ENCODE peak calls at places on chromosomes 6 and 20, in seven cellular contexts. K is H1, V is neuronal stem cell, X is H9, W is mesenchymal stem cell, H is IMR-90, D is trophoblast cell. P is an unnamed sample.

GRCh38 chr20:35248641-35249475 is 22.4 kb downstream of the MMP24 start:
- DNase-seq in K (no peak), V (no peak), X (no peak), W (no peak), H (no peak), D (peak; percentile 58), P (no peak)

GRCh38 chr6:107171513-107171912 is 56.2 kb upstream of the BEND3 start:
- DNase-seq in K (no peak), V (no peak), X (no peak), W (no peak), H (no peak), D (no peak), P (no peak)

GRCh38 chr6:83517500-83517899 is 5.2 kb downstream of the PRSS35 start:
- DNase-seq in K (no peak), V (no peak), X (peak; percentile 30), W (no peak), H (no peak), D (no peak), P (peak; percentile 29)

GRCh38 chr20:6848041-6848440 is 80.6 kb downstream of the BMP2 start:
- DNase-seq in K (no peak), V (no peak), X (no peak), W (no peak), H (no peak), D (no peak), P (peak; percentile 92)

GRCh38 chr6:130482645-130483390 is 117.0 kb downstream of the TMEM200A start:
- DNase-seq in K (no peak), V (no peak), X (no peak), W (peak; percentile 54), H (peak; percentile 82), D (no peak), P (no peak)

GRCh38 chr20:49037962-49038387 is 8.1 kb upstream of the CSE1L start:
- DNase-seq in K (no peak), V (no peak), X (no peak), W (peak; percentile 30), H (peak; percentile 4), D (no peak), P (no peak)

GRCh38 chr20:53263554-53264438 is 291.6 kb downstream of the TSHZ2 start:
- DNase-seq in K (no peak), V (no peak), X (no peak), W (no peak), H (no peak), D (peak; percentile 92), P (no peak)

GRCh38 chr6:27902335-27903314 is 9.6 kb downstream of the OR2B2 start:
- DNase-seq in K (no peak), V (peak; percentile 94), X (peak; percentile 78), W (peak; percentile 89), H (peak; percentile 78), D (peak; percentile 96), P (peak; percentile 84)

GRCh38 chr6:81553246-81553645 is 199.2 kb downstream of the TENT5A start:
- DNase-seq in K (no peak), V (no peak), X (no peak), W (no peak), H (peak; percentile 64), D (peak; percentile 68), P (no peak)

GRCh38 chr6:148653138-148653776 is 93.6 kb upstream of the UST start:
- DNase-seq in K (no peak), V (peak; percentile 37), X (no peak), W (no peak), H (no peak), D (no peak), P (peak; percentile 75)

GRCh38 chr6:42279144-42279781 is 61.6 kb upstream of the MRPS10 start:
- DNase-seq in K (no peak), V (no peak), X (no peak), W (no peak), H (peak; percentile 71), D (no peak), P (no peak)

GRCh38 chr20:24684421-24684871 is 215.0 kb downstream of the SYNDIG1 start:
- DNase-seq in K (no peak), V (no peak), X (no peak), W (no peak), H (no peak), D (no peak), P (no peak)

GRCh38 chr6:118468682-118469465 is 79.2 kb upstream of the PLN start:
- DNase-seq in K (no peak), V (no peak), X (no peak), W (peak; percentile 29), H (peak; percentile 56), D (no peak), P (no peak)

GRCh38 chr20:49477200-49477599 is 5.3 kb downstream of the KCNB1 start:
- DNase-seq in K (no peak), V (no peak), X (no peak), W (no peak), H (no peak), D (no peak), P (peak; percentile 56)

GRCh38 chr6:157505912-157506491 is 125.0 kb downstream of the ZDHHC14 start:
- DNase-seq in K (no peak), V (no peak), X (no peak), W (no peak), H (no peak), D (no peak), P (no peak)

GRCh38 chr6:17169701-17170100 is 67.9 kb downstream of the STMND1 start:
- DNase-seq in K (no peak), V (no peak), X (no peak), W (no peak), H (no peak), D (no peak), P (no peak)

GRCh38 chr6:95551678-95552324 is 25.5 kb upstream of the MANEA start:
- DNase-seq in K (no peak), V (no peak), X (no peak), W (no peak), H (no peak), D (no peak), P (no peak)

GRCh38 chr20:37389844-37390275 is 43.9 kb downstream of the SRC start:
- DNase-seq in K (no peak), V (no peak), X (peak; percentile 31), W (no peak), H (no peak), D (no peak), P (peak; percentile 57)

GRCh38 chr20:37387519-37388269 is 41.8 kb downstream of the SRC start:
- DNase-seq in K (no peak), V (no peak), X (no peak), W (no peak), H (no peak), D (no peak), P (no peak)

GRCh38 chr20:37389241-37389747 is 43.4 kb downstream of the SRC start:
- DNase-seq in K (no peak), V (no peak), X (peak; percentile 20), W (no peak), H (no peak), D (no peak), P (no peak)

GRCh38 chr20:37390503-37390890 is 44.6 kb downstream of the SRC start:
- DNase-seq in K (no peak), V (no peak), X (no peak), W (no peak), H (no peak), D (no peak), P (no peak)

GRCh38 chr20:37388831-37389230 is 42.9 kb downstream of the SRC start:
- DNase-seq in K (no peak), V (no peak), X (no peak), W (no peak), H (no peak), D (no peak), P (no peak)
- H3K23ac ChIP-seq in K (no peak overlapping the region), V (no peak overlapping the region), X (no peak overlapping the region), W (no peak overlapping the region), H (no peak overlapping the region), D (no peak overlapping the region), P (no peak overlapping the region)

GRCh38 chr6:136659991-136660499 is 109.8 kb upstream of the MAP7 start:
- DNase-seq in K (no peak), V (no peak), X (no peak), W (no peak), H (no peak), D (no peak), P (no peak)

GRCh38 chr6:136660727-136661126 is 110.5 kb upstream of the MAP7 start:
- DNase-seq in K (no peak), V (no peak), X (no peak), W (no peak), H (no peak), D (no peak), P (no peak)

GRCh38 chr6:136657629-136658028 is 107.4 kb upstream of the MAP7 start:
- DNase-seq in K (no peak), V (no peak), X (no peak), W (peak; percentile 45), H (peak; percentile 78), D (peak; percentile 72), P (no peak)

GRCh38 chr6:136656121-136656520 is 105.9 kb upstream of the MAP7 start:
- DNase-seq in K (no peak), V (no peak), X (no peak), W (no peak), H (no peak), D (no peak), P (no peak)

GRCh38 chr6:136658711-136659110 is 108.5 kb upstream of the MAP7 start:
- DNase-seq in K (no peak), V (no peak), X (no peak), W (no peak), H (no peak), D (no peak), P (no peak)
- H3K4ac ChIP-seq in K (no peak overlapping the region), V (no peak overlapping the region), X (no peak overlapping the region), W (no peak overlapping the region), H (no peak overlapping the region), D (no peak overlapping the region), P (no peak overlapping the region)

GRCh38 chr20:31390490-31390889 is at the start of gene DEFB119:
- DNase-seq in K (no peak), V (no peak), X (no peak), W (no peak), H (no peak), D (no peak), P (no peak)

GRCh38 chr20:31392836-31393235 is 2.4 kb upstream of the DEFB119 start:
- DNase-seq in K (no peak), V (no peak), X (no peak), W (no peak), H (no peak), D (no peak), P (no peak)

DNA sequence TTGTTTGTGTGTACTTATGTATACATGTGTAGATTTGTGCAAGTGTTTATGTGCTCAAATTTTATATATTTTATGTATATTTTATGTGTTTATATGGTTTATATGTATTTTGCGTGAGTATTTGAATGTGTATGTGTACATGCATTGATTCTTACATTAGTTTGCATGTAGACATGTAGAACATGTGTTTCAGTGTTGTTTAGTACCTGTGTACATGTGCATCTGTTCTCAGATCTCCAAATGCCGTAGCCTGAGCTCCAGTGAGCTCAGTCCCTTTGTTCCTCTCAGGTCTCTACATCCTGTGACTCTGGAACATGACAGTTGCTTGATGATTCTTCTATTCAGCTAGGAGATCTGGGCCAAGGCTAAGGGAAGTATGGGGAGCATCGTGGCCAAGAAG is 4.5 kb upstream of the DEFB119 start:
- DNase-seq in K (no peak), V (no peak), X (no peak), W (no peak), H (no peak), D (no peak), P (no peak)
- H3K23ac ChIP-seq in K (no peak overlapping the region), V (no peak overlapping the region), X (no peak overlapping the region), W (no peak overlapping the region), H (no peak overlapping the region), D (no peak overlapping the region), P (no peak overlapping the region)

DNA sequence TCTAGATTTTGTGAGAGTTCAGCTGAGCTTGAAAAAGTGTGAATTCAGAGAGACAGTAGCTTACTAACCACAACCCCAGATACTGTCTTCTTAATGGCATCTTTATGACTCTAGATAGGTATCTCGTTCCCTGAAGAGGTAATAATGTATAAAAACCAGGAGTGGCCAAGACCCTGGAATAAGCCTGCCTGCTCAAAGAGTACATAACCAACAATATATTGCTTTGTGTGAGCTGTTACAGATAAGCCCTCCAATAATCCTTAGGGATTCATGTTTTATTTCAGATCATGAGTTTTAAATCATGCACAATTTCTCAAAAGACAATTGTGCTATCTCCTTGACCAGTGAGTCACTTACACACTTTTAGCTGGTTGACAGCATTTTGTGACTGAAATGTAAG is 327.8 kb upstream of the ADGRB3 start:
- DNase-seq in K (no peak), V (no peak), X (no peak), W (no peak), H (no peak), D (no peak), P (no peak)
- H3K4ac ChIP-seq in K (no peak overlapping the region), V (no peak overlapping the region), X (no peak overlapping the region), W (no peak overlapping the region), H (no peak overlapping the region), D (no peak overlapping the region), P (no peak overlapping the region)